ENCODE peak calls at places on chromosomes 3 and 15, in five cellular contexts. I, Y, J, G and Z are unnamed samples.

GRCh38 chr3:76061654-76062053 is 276.3 kb upstream of the ZNF717 start:
- DNase-seq in I (no peak), Y (no peak), J (no peak), G (no peak), Z (no peak)

GRCh38 chr3:85081191-85081895 is 122.6 kb downstream of the CADM2 start:
- DNase-seq in I (no peak), Y (no peak), J (no peak), G (no peak), Z (no peak)

GRCh38 chr3:48507256-48508061 is 3.5 kb upstream of the SHISA5 start:
- DNase-seq in I (no peak), Y (peak; percentile 84), J (no peak), G (peak; percentile 58), Z (peak; percentile 81)

GRCh38 chr3:14583543-14584091 is 43.5 kb upstream of the GRIP2 start:
- DNase-seq in I (no peak), Y (no peak), J (no peak), G (no peak), Z (no peak)

GRCh38 chr3:4829031-4829394 is 150.2 kb upstream of the BHLHE40 start:
- DNase-seq in I (no peak), Y (no peak), J (no peak), G (no peak), Z (peak; percentile 42)

GRCh38 chr3:148962513-148962912 is 28.8 kb upstream of the GYG1 start:
- DNase-seq in I (no peak), Y (peak; percentile 66), J (peak; percentile 64), G (no peak), Z (no peak)

GRCh38 chr3:153958635-153959320 is 162.4 kb upstream of the ARHGEF26 start:
- DNase-seq in I (no peak), Y (no peak), J (no peak), G (no peak), Z (no peak)

GRCh38 chr3:58417075-58417474 is 16.6 kb downstream of the PDHB start:
- DNase-seq in I (no peak), Y (no peak), J (no peak), G (no peak), Z (no peak)

GRCh38 chr15:82890338-82891024 is 62.0 kb downstream of the HOMER2 start:
- DNase-seq in I (no peak), Y (no peak), J (no peak), G (no peak), Z (no peak)

GRCh38 chr3:39808467-39809180 is 785 bp upstream of the MYRIP start:
- DNase-seq in I (peak; percentile 64), Y (peak; percentile 67), J (peak; percentile 20), G (no peak), Z (no peak)

GRCh38 chr3:148642616-148643015 is 55.1 kb upstream of the AGTR1 start:
- DNase-seq in I (no peak), Y (no peak), J (no peak), G (no peak), Z (no peak)